ENCODE peak calls at places on chromosomes 7 and 10, in eight cellular contexts. P is stimulated activated CD4-positive, alpha-beta T cell treated with anti-CD3 and anti-CD28 coated beads, Interleukin-15, amount 100 ng/mL, for 1 hour; R is H9; J is activated naive CD8-positive, alpha-beta T cell treated with anti-CD3 and anti-CD28 coated beads, Interleukin-2, amount 10 ng/mL, durations not matched to agents 7 days and 5 days; Y is cardiac septum; D is SK-N-MC; M is activated CD4-positive, alpha-beta memory T cell treated with anti-CD3 and anti-CD28 coated beads, Interleukin-2, amount 10 ng/mL, durations not matched to agents 7 days and 5 days; V is body of pancreas. S is an unnamed sample.

GRCh38 chr7:139821349-139822115 is 7.5 kb upstream of the TBXAS1 start:
- DNase-seq in P (no peak), R (no peak), J (no peak), Y (no peak), D (no peak), M (no peak), V (no peak), S (no peak)

GRCh38 chr10:70602665-70603438 is at the start of gene PRF1:
- DNase-seq in P (peak), R (no peak), J (peak), Y (no peak), D (no peak), M (peak), V (peak), S (no peak)

GRCh38 chr10:128875955-128876354 is 591.1 kb upstream of the MGMT start:
- DNase-seq in P (no peak), R (no peak), J (no peak), Y (no peak), D (no peak), M (no peak), V (peak), S (no peak)

GRCh38 chr10:50388181-50388580 is 136.9 kb upstream of the ASAH2 start:
- DNase-seq in P (no peak), R (no peak), J (no peak), Y (no peak), D (no peak), M (no peak), V (no peak), S (no peak)

GRCh38 chr7:152108359-152108758 is 82.9 kb downstream of the GALNT11 start:
- DNase-seq in P (no peak), R (no peak), J (no peak), Y (no peak), D (peak), M (no peak), V (no peak), S (no peak)

GRCh38 chr10:79148452-79149344 is 79.9 kb downstream of the ZMIZ1 start:
- DNase-seq in P (no peak), R (no peak), J (no peak), Y (peak), D (no peak), M (no peak), V (peak), S (no peak)

GRCh38 chr7:85737426-85737825 is 550.6 kb upstream of the SEMA3D start:
- DNase-seq in P (no peak), R (no peak), J (no peak), Y (no peak), D (peak), M (no peak), V (no peak), S (no peak)

GRCh38 chr7:120123528-120123927 is 149.4 kb upstream of the KCND2 start:
- DNase-seq in P (no peak), R (no peak), J (no peak), Y (no peak), D (no peak), M (no peak), V (no peak), S (no peak)

GRCh38 chr7:140655511-140656408 is 15.1 kb upstream of the DENND2A start:
- DNase-seq in P (no peak), R (no peak), J (no peak), Y (peak), D (no peak), M (no peak), V (no peak), S (no peak)

GRCh38 chr10:95400789-95401188 is 110.0 kb upstream of the PDLIM1 start:
- DNase-seq in P (no peak), R (no peak), J (no peak), Y (no peak), D (no peak), M (no peak), V (no peak), S (no peak)

GRCh38 chr7:43905954-43906326 is 456 bp downstream of the URGCP start:
- DNase-seq in P (no peak), R (peak), J (peak), Y (no peak), D (no peak), M (peak), V (peak), S (peak)

GRCh38 chr7:110797656-110798055 is 293.3 kb upstream of the LRRN3 start:
- DNase-seq in P (no peak), R (no peak), J (no peak), Y (no peak), D (no peak), M (no peak), V (no peak), S (no peak)

GRCh38 chr7:30770936-30771858 is at the start of gene MINDY4:
- DNase-seq in P (peak), R (peak), J (peak), Y (peak), D (no peak), M (peak), V (peak), S (peak)

GRCh38 chr7:142025896-142026295 is 30.2 kb downstream of the MGAM start:
- DNase-seq in P (no peak), R (no peak), J (no peak), Y (no peak), D (no peak), M (no peak), V (no peak), S (no peak)

GRCh38 chr10:29858352-29859267 is 200.8 kb downstream of the JCAD start:
- DNase-seq in P (no peak), R (peak), J (no peak), Y (peak), D (no peak), M (no peak), V (peak), S (peak)

GRCh38 chr7:45646207-45646821 is 72.1 kb downstream of the ADCY1 start:
- DNase-seq in P (no peak), R (no peak), J (no peak), Y (peak), D (no peak), M (peak), V (no peak), S (no peak)

GRCh38 chr10:61992059-61992460 is 90.6 kb downstream of the ARID5B start:
- DNase-seq in P (no peak), R (no peak), J (no peak), Y (no peak), D (no peak), M (no peak), V (no peak), S (no peak)

GRCh38 chr10:126350216-126350992 is 37.9 kb downstream of the ADAM12 start:
- DNase-seq in P (no peak), R (no peak), J (no peak), Y (no peak), D (no peak), M (no peak), V (peak), S (no peak)

GRCh38 chr10:7121154-7121797 is 289.6 kb downstream of the SFMBT2 start:
- DNase-seq in P (peak), R (peak), J (peak), Y (peak), D (peak), M (peak), V (peak), S (peak)

GRCh38 chr10:117551322-117552155 is 9.0 kb downstream of the EMX2 start:
- DNase-seq in P (no peak), R (no peak), J (no peak), Y (no peak), D (no peak), M (no peak), V (no peak), S (peak)

GRCh38 chr10:15884447-15884846 is 24.1 kb upstream of the MINDY3 start:
- DNase-seq in P (no peak), R (no peak), J (no peak), Y (no peak), D (no peak), M (no peak), V (no peak), S (no peak)

GRCh38 chr10:110311357-110311949 is 6.7 kb upstream of the SMNDC1 start:
- DNase-seq in P (no peak), R (peak), J (no peak), Y (no peak), D (no peak), M (peak), V (peak), S (peak)

GRCh38 chr10:42898037-42898960 is 115.7 kb downstream of the BMS1 start:
- DNase-seq in P (no peak), R (no peak), J (no peak), Y (no peak), D (no peak), M (no peak), V (no peak), S (peak)

GRCh38 chr10:12201543-12201942 is 5.6 kb downstream of the CDC123 start:
- DNase-seq in P (no peak), R (no peak), J (no peak), Y (no peak), D (no peak), M (no peak), V (no peak), S (no peak)

GRCh38 chr7:116290740-116291139 is 80.4 kb downstream of the TES start:
- DNase-seq in P (no peak), R (peak), J (no peak), Y (no peak), D (no peak), M (no peak), V (no peak), S (peak)

GRCh38 chr7:42232275-42232674 is 4.7 kb downstream of the GLI3 start:
- DNase-seq in P (no peak), R (no peak), J (no peak), Y (no peak), D (no peak), M (no peak), V (no peak), S (peak)

GRCh38 chr7:159159731-159160130 is 15.1 kb upstream of the VIPR2 start:
- DNase-seq in P (no peak), R (no peak), J (no peak), Y (no peak), D (no peak), M (no peak), V (no peak), S (no peak)

GRCh38 chr10:132311338-132311939 is 3.7 kb upstream of the STK32C start:
- DNase-seq in P (no peak), R (peak), J (no peak), Y (peak), D (no peak), M (no peak), V (peak), S (peak)

GRCh38 chr7:55180821-55181542 is 162.2 kb downstream of the EGFR start:
- DNase-seq in P (no peak), R (no peak), J (no peak), Y (no peak), D (no peak), M (no peak), V (peak), S (no peak)

GRCh38 chr7:98562336-98563182 is 54.5 kb upstream of the NPTX2 start:
- DNase-seq in P (no peak), R (no peak), J (no peak), Y (peak), D (no peak), M (no peak), V (no peak), S (no peak)

GRCh38 chr7:24825315-24825917 is 68.2 kb upstream of the GSDME start:
- DNase-seq in P (no peak), R (no peak), J (no peak), Y (no peak), D (no peak), M (no peak), V (no peak), S (no peak)

GRCh38 chr10:99667108-99667751 is 7.9 kb downstream of the ENTPD7 start:
- DNase-seq in P (no peak), R (no peak), J (no peak), Y (no peak), D (no peak), M (no peak), V (peak), S (no peak)

GRCh38 chr7:2560175-2560695 is 1.5 kb downstream of the IQCE start:
- DNase-seq in P (no peak), R (no peak), J (no peak), Y (no peak), D (no peak), M (no peak), V (no peak), S (no peak)

GRCh38 chr10:131147301-131147975 is 164.1 kb downstream of the TCERG1L start:
- DNase-seq in P (no peak), R (no peak), J (no peak), Y (no peak), D (no peak), M (no peak), V (no peak), S (no peak)

GRCh38 chr7:22601028-22601795 is 101.2 kb upstream of the STEAP1B start:
- DNase-seq in P (no peak), R (no peak), J (no peak), Y (no peak), D (no peak), M (no peak), V (no peak), S (no peak)

GRCh38 chr10:112307631-112308502 is 24.7 kb downstream of the TECTB start:
- DNase-seq in P (no peak), R (peak), J (no peak), Y (no peak), D (no peak), M (peak), V (peak), S (peak)

GRCh38 chr10:97018251-97019212 is 167.2 kb downstream of the SLIT1 start:
- DNase-seq in P (no peak), R (peak), J (peak), Y (no peak), D (no peak), M (no peak), V (no peak), S (no peak)

GRCh38 chr7:50664461-50664922 is 99.3 kb upstream of the DDC start:
- DNase-seq in P (no peak), R (no peak), J (no peak), Y (no peak), D (no peak), M (peak), V (no peak), S (no peak)